ENCODE peak calls at places on chromosome 21, in six cellular contexts. U, X, J, C, O and P are unnamed samples.

GRCh38 chr21:17848228-17848627 is 29.1 kb upstream of the C21orf91 start:
- DNase-seq in U (peak), X (no peak), J (peak), C (no peak), O (peak), P (no peak)

GRCh38 chr21:37373539-37373938 is 7.0 kb downstream of the DYRK1A start:
- DNase-seq in U (no peak), X (no peak), J (peak), C (no peak), O (no peak), P (no peak)

GRCh38 chr21:31161157-31161556 is 122.9 kb upstream of the KRTAP19-8 start:
- DNase-seq in U (no peak), X (no peak), J (peak), C (peak), O (peak), P (no peak)

GRCh38 chr21:36087362-36088138 is 17.7 kb downstream of the CBR1 start:
- DNase-seq in U (no peak), X (no peak), J (no peak), C (peak), O (no peak), P (no peak)

GRCh38 chr21:37072239-37072987 is 458 bp downstream of the PIGP start:
- DNase-seq in U (peak), X (peak), J (peak), C (peak), O (peak), P (no peak)

GRCh38 chr21:36847189-36847588 is 119.3 kb downstream of the HLCS start:
- DNase-seq in U (no peak), X (no peak), J (peak), C (no peak), O (peak), P (no peak)

GRCh38 chr21:36156815-36157670 is at the start of gene DOP1B:
- DNase-seq in U (peak), X (peak), J (no peak), C (no peak), O (no peak), P (peak)

GRCh38 chr21:32334980-32335471 is 36.4 kb downstream of the MRAP start:
- DNase-seq in U (no peak), X (no peak), J (no peak), C (peak), O (no peak), P (no peak)

GRCh38 chr21:28641731-28642130 is 350.9 kb downstream of the LTN1 start:
- DNase-seq in U (no peak), X (no peak), J (no peak), C (no peak), O (no peak), P (no peak)

GRCh38 chr21:34580181-34580700 is 34.7 kb downstream of the RCAN1 start:
- DNase-seq in U (peak), X (no peak), J (peak), C (no peak), O (peak), P (no peak)

GRCh38 chr21:33278736-33279135 is 12.6 kb downstream of the IL10RB start:
- DNase-seq in U (no peak), X (no peak), J (peak), C (no peak), O (no peak), P (no peak)

GRCh38 chr21:14453339-14453738 is 70.4 kb upstream of the HSPA13 start:
- DNase-seq in U (no peak), X (no peak), J (no peak), C (no peak), O (no peak), P (no peak)

GRCh38 chr21:35316933-35317332 is 267.8 kb upstream of the RUNX1 start:
- DNase-seq in U (no peak), X (no peak), J (peak), C (no peak), O (peak), P (no peak)

GRCh38 chr21:34673006-34673405 is 4.2 kb downstream of the CLIC6 start:
- DNase-seq in U (no peak), X (no peak), J (no peak), C (no peak), O (no peak), P (no peak)

GRCh38 chr21:37496972-37497371 is 130.4 kb downstream of the DYRK1A start:
- DNase-seq in U (no peak), X (no peak), J (no peak), C (no peak), O (peak), P (no peak)

GRCh38 chr21:29164330-29164942 is 34.0 kb downstream of the MAP3K7CL start:
- DNase-seq in U (no peak), X (no peak), J (peak), C (peak), O (peak), P (no peak)

GRCh38 chr21:23488245-23488644 is 2119.0 kb downstream of the MRPL39 start:
- DNase-seq in U (no peak), X (no peak), J (no peak), C (no peak), O (no peak), P (no peak)

GRCh38 chr21:36665806-36666205 is 33.1 kb upstream of the SIM2 start:
- DNase-seq in U (no peak), X (no peak), J (no peak), C (no peak), O (no peak), P (no peak)

GRCh38 chr21:27346041-27346448 is 379.2 kb upstream of the ADAMTS5 start:
- DNase-seq in U (no peak), X (no peak), J (peak), C (no peak), O (peak), P (no peak)

GRCh38 chr21:40507978-40508377 is 339.0 kb downstream of the DSCAM start:
- DNase-seq in U (no peak), X (no peak), J (peak), C (no peak), O (no peak), P (no peak)

GRCh38 chr21:34800797-34801518 is 132.2 kb downstream of the CLIC6 start:
- DNase-seq in U (no peak), X (no peak), J (peak), C (no peak), O (peak), P (no peak)

GRCh38 chr21:35048183-35048601 is 910 bp downstream of the RUNX1 start:
- DNase-seq in U (no peak), X (no peak), J (no peak), C (peak), O (no peak), P (no peak)

GRCh38 chr21:17782051-17782450 is 37.1 kb downstream of the C21orf91 start:
- DNase-seq in U (no peak), X (no peak), J (no peak), C (no peak), O (no peak), P (no peak)

GRCh38 chr21:44442266-44443125 is 12.8 kb upstream of the LRRC3 start:
- DNase-seq in U (no peak), X (peak), J (no peak), C (no peak), O (no peak), P (peak)

GRCh38 chr21:15631342-15631741 is 98.4 kb upstream of the USP25 start:
- DNase-seq in U (no peak), X (no peak), J (peak), C (no peak), O (peak), P (no peak)

GRCh38 chr21:29181799-29182470 is 51.5 kb downstream of the MAP3K7CL start:
- DNase-seq in U (peak), X (no peak), J (peak), C (no peak), O (peak), P (no peak)

GRCh38 chr21:39799178-39799577 is 54.2 kb downstream of the IGSF5 start:
- DNase-seq in U (peak), X (no peak), J (no peak), C (no peak), O (no peak), P (peak)

GRCh38 chr21:29264721-29265120 is 34.0 kb upstream of the BACH1 start:
- DNase-seq in U (no peak), X (no peak), J (peak), C (no peak), O (no peak), P (no peak)

GRCh38 chr21:19507682-19508260 is 1104.2 kb upstream of the TMPRSS15 start:
- DNase-seq in U (no peak), X (no peak), J (no peak), C (peak), O (no peak), P (no peak)

GRCh38 chr21:25887166-25887565 is 152.4 kb downstream of the GABPA start:
- DNase-seq in U (peak), X (no peak), J (no peak), C (peak), O (no peak), P (no peak)

GRCh38 chr21:31201548-31201947 is 142.5 kb downstream of the TIAM1 start:
- DNase-seq in U (peak), X (no peak), J (no peak), C (no peak), O (peak), P (no peak)

GRCh38 chr21:14058566-14058965 is 152.2 kb downstream of the LIPI start:
- DNase-seq in U (no peak), X (no peak), J (no peak), C (no peak), O (no peak), P (no peak)

DNA sequence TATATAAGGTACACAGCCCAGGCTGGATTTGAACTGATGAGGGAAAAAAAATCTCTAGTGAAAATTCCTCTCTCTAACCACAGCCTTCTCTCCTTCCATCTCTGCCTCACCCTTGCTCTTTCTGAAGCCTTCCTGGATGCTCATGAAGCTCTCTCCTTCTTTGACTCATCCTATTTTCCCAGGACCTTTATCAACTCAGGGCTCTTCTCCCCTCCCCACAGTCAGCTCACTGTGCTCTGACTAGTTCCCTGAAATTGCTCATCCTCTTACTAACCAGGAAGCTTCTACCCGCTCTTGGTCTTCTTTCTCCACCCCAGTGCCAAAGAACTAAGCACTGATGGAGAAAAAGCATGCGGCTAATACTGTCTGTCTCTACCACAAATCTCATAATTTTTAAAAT is 46.4 kb upstream of the ERG start:
- DNase-seq in U (no peak), X (no peak), J (peak), C (no peak), O (no peak), P (no peak)
- H3K4me3 ChIP-seq in U (no peak), X (no peak), J (no peak), C (no peak), O (no peak), P (no peak)

DNA sequence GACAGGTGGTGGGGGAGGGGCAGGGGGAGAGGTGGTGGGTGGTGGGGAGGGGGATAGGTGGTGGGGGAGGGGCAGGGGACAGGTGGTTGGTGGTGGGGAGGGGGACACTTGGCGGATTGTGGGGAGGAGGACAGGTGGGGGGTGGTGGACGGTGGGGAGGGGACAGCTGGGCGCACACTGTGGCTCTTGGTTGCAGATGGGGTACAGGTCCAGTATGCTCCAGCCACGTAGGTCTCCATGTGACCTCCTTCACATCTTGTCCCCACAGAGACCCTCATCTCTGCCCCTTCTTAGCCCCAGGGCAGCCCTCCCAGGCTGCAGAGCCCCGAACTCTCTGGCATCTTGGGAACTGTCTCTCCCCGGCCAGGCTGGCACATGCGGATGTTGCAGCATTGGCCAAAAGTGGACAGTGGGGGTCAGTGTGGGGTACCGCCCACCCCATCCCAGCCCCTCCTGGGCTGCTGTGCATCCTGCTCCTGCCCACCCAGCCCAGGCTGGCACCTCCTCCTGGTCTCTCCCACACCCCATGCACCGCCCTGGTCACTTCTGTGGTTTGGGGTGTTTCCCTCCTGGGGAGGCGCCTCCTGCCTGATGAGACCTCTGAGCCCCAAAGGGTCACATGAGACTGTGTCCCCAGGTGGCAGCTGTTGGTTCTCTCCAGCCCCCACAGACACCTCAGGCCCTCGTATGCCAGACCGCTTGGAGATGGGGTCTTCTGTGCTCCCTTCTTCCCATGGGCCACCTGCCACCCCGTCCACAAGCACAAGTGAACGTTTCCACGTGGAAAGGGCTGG is 7.6 kb upstream of the SLC19A1 start:
- DNase-seq in U (no peak), X (peak), J (no peak), C (no peak), O (no peak), P (peak)
- H3K4me3 ChIP-seq in U (no peak), X (no peak), J (no peak), C (no peak), O (no peak), P (no peak)

DNA sequence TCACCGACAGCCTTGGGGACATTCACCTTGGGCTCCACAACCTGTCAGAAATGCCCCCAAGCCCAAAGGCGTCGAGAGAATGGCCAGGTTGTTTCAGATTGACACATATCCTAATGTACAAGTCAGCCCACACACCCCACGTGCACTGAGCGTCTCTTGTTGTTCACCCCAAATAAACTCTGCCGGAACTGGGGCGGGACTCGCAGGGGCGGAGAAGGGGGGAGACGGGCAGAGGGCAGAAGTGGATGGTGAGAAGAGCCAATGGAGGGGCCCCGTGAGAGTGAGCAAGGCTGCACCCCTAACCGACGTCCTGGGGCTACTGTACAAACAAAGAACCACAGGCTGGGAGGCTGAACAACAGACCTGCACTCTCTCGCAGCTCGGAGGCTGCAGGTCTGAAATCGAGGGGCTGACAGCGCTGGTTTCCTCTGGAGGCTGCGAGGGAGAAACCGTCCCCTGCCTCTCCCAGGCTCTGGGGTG is 8.5 kb upstream of the UMODL1 start:
- DNase-seq in U (peak), X (no peak), J (no peak), C (no peak), O (no peak), P (no peak)
- H3K4me3 ChIP-seq in U (no peak), X (no peak), J (no peak), C (no peak), O (no peak), P (no peak)

DNA sequence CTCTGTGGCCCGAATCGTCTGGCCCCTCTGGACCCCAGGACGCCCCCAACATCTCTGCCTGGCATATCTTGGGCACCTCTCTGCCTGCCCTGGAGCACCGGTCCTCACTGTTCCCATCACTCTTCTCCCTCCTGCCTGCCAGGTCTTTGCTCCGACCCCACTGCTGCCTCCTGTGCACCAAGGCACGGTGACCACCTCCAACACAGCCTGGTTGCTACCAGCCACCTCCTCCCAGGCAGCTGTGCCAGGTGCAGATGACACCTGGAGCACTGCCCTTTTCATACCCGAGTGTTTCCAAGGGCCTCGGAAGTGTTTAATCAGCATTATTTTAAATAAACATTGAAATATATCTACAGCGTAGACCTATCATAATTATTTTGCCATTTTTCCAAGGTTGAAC is 31.3 kb downstream of the PKNOX1 start:
- DNase-seq in U (no peak), X (no peak), J (no peak), C (no peak), O (no peak), P (peak)
- H3K4me3 ChIP-seq in U (no peak), X (no peak), J (no peak), C (no peak), O (no peak), P (no peak)